ENCODE peak calls at places on chromosome 11, in seven cellular contexts. Q is left ventricle myocardium inferior, W is astrocyte of the cerebellum, V is fibroblast of lung, M is stomach, L is mammary epithelial cell, Y is breast epithelium. I is an unnamed sample.

GRCh38 chr11:70423523-70424505 is 25.5 kb downstream of the CTTN start:
- DNase-seq in Q (no peak), Y (no peak), M (no peak), W (peak), L (peak), V (peak), I (no peak)

GRCh38 chr11:112017538-112017937 is 7.7 kb upstream of the DLAT start:
- DNase-seq in Y (no peak), M (no peak), W (no peak), L (no peak), Q (no peak), V (peak), I (no peak)

GRCh38 chr11:129792663-129793062 is 23.0 kb upstream of the TMEM45B start:
- DNase-seq in W (no peak), Q (no peak), Y (no peak), V (no peak), L (no peak), M (no peak), I (no peak)

GRCh38 chr11:87972133-87972532 is 203.1 kb downstream of the RAB38 start:
- DNase-seq in L (no peak), W (no peak), Y (no peak), V (no peak), M (no peak), Q (no peak), I (no peak)

GRCh38 chr11:134441706-134442105 is 29.7 kb upstream of the B3GAT1 start:
- DNase-seq in L (no peak), Q (no peak), M (no peak), V (no peak), Y (no peak), W (no peak), I (no peak)

GRCh38 chr11:17384002-17384511 is 4.4 kb downstream of the KCNJ11 start:
- DNase-seq in Q (peak), W (peak), V (peak), L (peak), Y (peak), M (peak), I (peak)

GRCh38 chr11:76602431-76602861 is 68.1 kb downstream of the LRRC32 start:
- DNase-seq in Y (peak), M (no peak), W (no peak), V (peak), L (no peak), Q (peak), I (peak)

GRCh38 chr11:19842505-19842904 is 129.9 kb downstream of the NAV2 start:
- DNase-seq in Q (no peak), V (no peak), Y (no peak), L (no peak), W (no peak), M (no peak), I (no peak)

GRCh38 chr11:122817121-122817520 is 21.2 kb upstream of the CRTAM start:
- DNase-seq in M (no peak), W (no peak), Y (no peak), Q (no peak), V (peak), L (peak), I (no peak)

DNA sequence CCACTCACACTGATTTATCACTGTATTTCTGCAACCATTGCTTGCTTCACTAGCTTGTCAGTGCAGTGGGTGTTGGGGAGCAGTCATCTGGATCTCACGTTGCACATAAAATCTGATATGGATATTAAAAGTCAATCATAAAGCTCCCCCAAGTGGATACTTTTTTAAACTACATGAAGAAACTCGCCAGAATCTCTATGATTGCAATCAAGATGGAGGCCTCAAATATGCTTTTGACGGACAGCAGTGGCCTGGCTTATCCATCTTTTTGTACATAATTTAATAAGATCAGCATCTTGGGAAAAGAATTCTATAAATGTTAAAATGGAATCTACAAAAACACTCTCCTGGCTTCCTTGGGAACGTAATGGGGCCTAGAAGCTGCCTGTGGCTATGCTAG is 137.7 kb downstream of the WT1 start:
- DNase-seq in M (no peak), Y (no peak), Q (no peak), W (peak), V (peak), L (peak), I (no peak)
- TF ChIP-seq CTCF in M (no peak), Y (no peak), Q (no peak), W (peak), V (peak), L (peak), I (peak)

DNA sequence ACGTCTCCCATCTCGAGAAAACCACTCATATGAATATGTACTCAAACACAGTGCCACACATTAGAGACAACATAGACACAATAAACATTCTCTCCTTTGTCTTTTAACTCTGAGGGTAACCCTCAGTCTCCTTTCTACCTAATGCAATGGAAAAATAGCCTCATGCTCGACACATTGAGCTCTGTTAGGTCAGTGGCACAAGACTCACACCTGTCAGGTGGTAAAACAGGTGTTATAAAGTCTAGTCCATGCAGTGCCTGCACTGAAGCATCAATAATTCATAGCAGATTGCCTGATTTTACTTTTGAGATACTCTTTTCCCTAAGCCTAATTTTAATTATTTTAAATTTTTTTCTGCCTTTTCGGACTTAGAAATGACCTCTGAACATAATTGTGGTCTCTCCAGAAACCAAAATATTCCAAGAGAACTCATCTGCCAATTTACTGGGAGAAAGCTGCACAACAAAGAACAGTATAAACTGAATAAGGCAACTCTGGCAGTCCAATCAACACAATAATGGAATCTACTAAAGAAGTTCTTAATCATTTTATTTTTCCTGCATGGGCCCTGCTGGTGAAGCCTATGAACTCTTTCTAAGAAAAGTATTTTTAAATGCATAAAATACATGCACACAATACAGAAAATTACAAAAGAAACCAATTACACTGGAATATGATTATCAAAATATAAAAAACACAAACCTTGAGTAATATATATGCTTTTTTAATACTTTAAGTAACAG is 9.9 kb downstream of the RDX start:
- DNase-seq in L (no peak), M (no peak), Y (no peak), Q (no peak), V (no peak), W (no peak), I (no peak)
- TF ChIP-seq CTCF in L (no peak), M (no peak), Y (no peak), Q (peak), V (peak), W (no peak), I (no peak)

GRCh38 chr11:26331911-26332571 is at the start of gene ANO3:
- DNase-seq in V (peak), W (peak), Y (no peak), M (peak), L (peak), Q (peak), I (peak)
- TF ChIP-seq CTCF in V (peak), W (peak), Y (no peak), M (no peak), L (peak), Q (peak), I (peak)

GRCh38 chr11:128021304-128022006 is 565.9 kb downstream of the ETS1 start:
- DNase-seq in L (no peak), M (no peak), V (peak), Y (no peak), Q (no peak), W (no peak), I (no peak)
- TF ChIP-seq CTCF in L (peak), M (no peak), V (peak), Y (no peak), Q (peak), W (peak), I (peak)

DNA sequence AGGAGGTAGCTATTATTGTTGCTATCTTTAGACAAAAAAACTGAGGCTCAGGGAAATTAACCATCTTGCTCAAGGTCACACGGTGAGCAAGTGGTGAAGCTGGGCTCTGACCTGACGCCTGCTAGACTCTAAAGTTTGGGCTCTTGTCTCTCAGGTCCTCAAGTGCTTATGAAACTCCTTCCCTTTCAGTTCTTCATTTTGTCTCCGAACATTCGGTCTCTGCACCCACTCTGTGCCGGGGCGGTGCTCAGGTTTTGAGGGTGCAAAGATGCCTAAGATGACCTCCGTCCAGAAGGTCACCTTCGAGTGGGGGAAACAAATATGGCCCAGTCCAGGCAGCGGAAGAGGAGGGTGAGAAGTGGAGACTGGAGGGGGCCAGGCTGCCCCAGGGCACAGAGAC is 16.0 kb downstream of the OVOL1 start:
- DNase-seq in Q (no peak), Y (no peak), M (no peak), W (no peak), V (no peak), L (no peak), I (no peak)
- TF ChIP-seq CTCF in Q (no peak), Y (no peak), M (no peak), W (no peak), V (no peak), L (no peak), I (no peak)

GRCh38 chr11:12693075-12693473 is 18.9 kb downstream of the TEAD1 start:
- DNase-seq in L (no peak), V (peak), Y (no peak), W (no peak), Q (no peak), M (no peak), I (no peak)
- TF ChIP-seq CTCF in L (no peak), V (no peak), Y (no peak), W (no peak), Q (no peak), M (no peak), I (no peak)

GRCh38 chr11:120432056-120433018 is 79.2 kb upstream of the GRIK4 start:
- DNase-seq in L (peak), V (peak), Q (no peak), W (peak), Y (no peak), M (no peak), I (no peak)

GRCh38 chr11:120431633-120432032 is 79.9 kb upstream of the GRIK4 start:
- DNase-seq in V (peak), Q (no peak), Y (no peak), W (peak), M (no peak), L (no peak), I (no peak)
- TF ChIP-seq CTCF in V (peak), Q (peak), Y (no peak), W (peak), M (no peak), L (peak), I (peak)

GRCh38 chr11:71426413-71426812 is 21.8 kb downstream of the DHCR7 start:
- DNase-seq in V (no peak), L (peak), M (no peak), W (no peak), Y (no peak), Q (no peak), I (no peak)

GRCh38 chr11:71423181-71423790 is 24.9 kb downstream of the DHCR7 start:
- DNase-seq in L (peak), Q (no peak), Y (no peak), M (no peak), V (no peak), W (no peak), I (no peak)

GRCh38 chr11:71425851-71426250 is 22.3 kb downstream of the DHCR7 start:
- DNase-seq in Y (no peak), Q (no peak), L (peak), V (no peak), M (no peak), W (no peak), I (no peak)

GRCh38 chr11:71428861-71429435 is 19.2 kb downstream of the DHCR7 start:
- DNase-seq in L (no peak), W (no peak), M (peak), Q (peak), Y (no peak), V (peak), I (no peak)

DNA sequence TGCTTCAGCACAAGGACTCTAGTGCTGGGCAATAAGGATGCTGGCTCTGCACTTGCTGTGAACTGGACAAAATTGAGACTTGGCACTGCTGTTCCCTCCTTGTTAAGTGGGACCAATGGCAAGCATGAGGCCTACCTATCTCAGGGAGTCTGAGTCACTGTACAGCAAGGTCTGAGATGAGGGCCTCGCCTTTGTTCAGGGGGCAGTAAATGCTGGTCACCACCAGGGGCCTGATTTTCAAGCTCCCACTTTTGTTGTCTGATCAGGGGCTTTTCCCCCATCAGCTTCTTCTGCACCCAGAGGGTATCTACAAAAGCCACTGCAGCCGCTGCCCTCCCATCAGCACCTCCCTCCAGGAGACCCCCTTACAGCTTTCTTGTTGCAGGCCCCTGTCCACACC is 22.8 kb downstream of the DHCR7 start:
- DNase-seq in Y (no peak), L (no peak), V (no peak), W (no peak), M (no peak), Q (no peak), I (no peak)
- TF ChIP-seq CTCF in Y (no peak), L (no peak), V (no peak), W (no peak), M (no peak), Q (no peak), I (no peak)